ENCODE peak calls at places on chromosomes 12 and 14, in eight cellular contexts. One of them, this sample, is unnamed.

GRCh38 chr12:124698211-124698997 is 131.0 kb upstream of the NCOR2 start:
- DNase-seq in activated T-cell treated with anti-CD3 and anti-CD28 coated beads, Interleukin-2, amount 50 U/mL, for 1 hour: no peak
- DNase-seq in left colon: no peak
- DNase-seq in cardiac fibroblast: peak
- DNase-seq in NCI-H524: no peak
- DNase-seq in adrenal gland: no peak
- DNase-seq in endothelial cell: no peak
- DNase-seq in NCI-H1694: no peak
- DNase-seq in this sample: no peak

GRCh38 chr14:99727096-99727870 is 43.2 kb downstream of the CYP46A1 start:
- DNase-seq in NCI-H1694: no peak
- DNase-seq in cardiac fibroblast: no peak
- DNase-seq in activated T-cell treated with anti-CD3 and anti-CD28 coated beads, Interleukin-2, amount 50 U/mL, for 1 hour: no peak
- DNase-seq in endothelial cell: no peak
- DNase-seq in adrenal gland: no peak
- DNase-seq in left colon: no peak
- DNase-seq in NCI-H524: no peak
- DNase-seq in this sample: no peak

GRCh38 chr12:131221061-131221945 is 267.6 kb downstream of the ADGRD1 start:
- DNase-seq in NCI-H524: no peak
- DNase-seq in cardiac fibroblast: no peak
- DNase-seq in endothelial cell: no peak
- DNase-seq in left colon: no peak
- DNase-seq in activated T-cell treated with anti-CD3 and anti-CD28 coated beads, Interleukin-2, amount 50 U/mL, for 1 hour: no peak
- DNase-seq in adrenal gland: no peak
- DNase-seq in NCI-H1694: no peak
- DNase-seq in this sample: no peak

GRCh38 chr12:31020385-31021166 is 53.1 kb upstream of the DDX11 start:
- DNase-seq in left colon: no peak
- DNase-seq in adrenal gland: no peak
- DNase-seq in activated T-cell treated with anti-CD3 and anti-CD28 coated beads, Interleukin-2, amount 50 U/mL, for 1 hour: no peak
- DNase-seq in endothelial cell: no peak
- DNase-seq in NCI-H524: no peak
- DNase-seq in NCI-H1694: no peak
- DNase-seq in cardiac fibroblast: no peak
- DNase-seq in this sample: no peak

GRCh38 chr14:104970231-104971068 is 7.7 kb downstream of the AHNAK2 start:
- DNase-seq in cardiac fibroblast: peak
- DNase-seq in NCI-H1694: no peak
- DNase-seq in left colon: peak
- DNase-seq in NCI-H524: no peak
- DNase-seq in adrenal gland: peak
- DNase-seq in endothelial cell: no peak
- DNase-seq in activated T-cell treated with anti-CD3 and anti-CD28 coated beads, Interleukin-2, amount 50 U/mL, for 1 hour: no peak
- DNase-seq in this sample: peak

GRCh38 chr14:53109028-53109687 is 44.0 kb downstream of the DDHD1 start:
- DNase-seq in NCI-H1694: no peak
- DNase-seq in NCI-H524: no peak
- DNase-seq in activated T-cell treated with anti-CD3 and anti-CD28 coated beads, Interleukin-2, amount 50 U/mL, for 1 hour: no peak
- DNase-seq in left colon: peak
- DNase-seq in adrenal gland: no peak
- DNase-seq in endothelial cell: no peak
- DNase-seq in cardiac fibroblast: no peak
- DNase-seq in this sample: no peak

GRCh38 chr12:50517456-50518048 is 12.8 kb downstream of the DIP2B start:
- DNase-seq in adrenal gland: no peak
- DNase-seq in NCI-H524: no peak
- DNase-seq in activated T-cell treated with anti-CD3 and anti-CD28 coated beads, Interleukin-2, amount 50 U/mL, for 1 hour: no peak
- DNase-seq in cardiac fibroblast: peak
- DNase-seq in left colon: no peak
- DNase-seq in endothelial cell: no peak
- DNase-seq in NCI-H1694: no peak
- DNase-seq in this sample: peak

GRCh38 chr12:46450279-46450748 is 77.7 kb upstream of the SLC38A2 start:
- DNase-seq in adrenal gland: peak
- DNase-seq in activated T-cell treated with anti-CD3 and anti-CD28 coated beads, Interleukin-2, amount 50 U/mL, for 1 hour: no peak
- DNase-seq in NCI-H524: no peak
- DNase-seq in endothelial cell: no peak
- DNase-seq in NCI-H1694: no peak
- DNase-seq in left colon: peak
- DNase-seq in cardiac fibroblast: peak
- DNase-seq in this sample: no peak

GRCh38 chr14:95496690-95497241 is 19.7 kb downstream of the SYNE3 start:
- DNase-seq in NCI-H1694: no peak
- DNase-seq in activated T-cell treated with anti-CD3 and anti-CD28 coated beads, Interleukin-2, amount 50 U/mL, for 1 hour: no peak
- DNase-seq in endothelial cell: no peak
- DNase-seq in NCI-H524: no peak
- DNase-seq in adrenal gland: no peak
- DNase-seq in cardiac fibroblast: peak
- DNase-seq in left colon: no peak
- DNase-seq in this sample: peak

GRCh38 chr14:103130965-103131364 is 7.7 kb downstream of the TNFAIP2 start:
- DNase-seq in adrenal gland: peak
- DNase-seq in left colon: no peak
- DNase-seq in cardiac fibroblast: peak
- DNase-seq in endothelial cell: no peak
- DNase-seq in activated T-cell treated with anti-CD3 and anti-CD28 coated beads, Interleukin-2, amount 50 U/mL, for 1 hour: no peak
- DNase-seq in NCI-H524: peak
- DNase-seq in NCI-H1694: peak
- DNase-seq in this sample: no peak

GRCh38 chr12:109763201-109763841 is 49.7 kb downstream of the FAM222A start:
- DNase-seq in adrenal gland: peak
- DNase-seq in NCI-H524: no peak
- DNase-seq in NCI-H1694: no peak
- DNase-seq in left colon: no peak
- DNase-seq in activated T-cell treated with anti-CD3 and anti-CD28 coated beads, Interleukin-2, amount 50 U/mL, for 1 hour: no peak
- DNase-seq in cardiac fibroblast: peak
- DNase-seq in endothelial cell: no peak
- DNase-seq in this sample: peak

GRCh38 chr14:105666420-105666819 is 140.0 kb downstream of the TMEM121 start:
- DNase-seq in cardiac fibroblast: no peak
- DNase-seq in activated T-cell treated with anti-CD3 and anti-CD28 coated beads, Interleukin-2, amount 50 U/mL, for 1 hour: no peak
- DNase-seq in left colon: no peak
- DNase-seq in NCI-H1694: no peak
- DNase-seq in NCI-H524: no peak
- DNase-seq in adrenal gland: no peak
- DNase-seq in endothelial cell: no peak
- DNase-seq in this sample: no peak